ENCODE peak calls at places on chromosomes 1 and 21, in seven cellular contexts. R, C, E, I, Y, Q and B are unnamed samples.
A peak's percentile ranks its signal among the peaks of the same experiment; 100 is the strongest.

GRCh38 chr1:196309386-196309785 is 298.9 kb downstream of the KCNT2 start:
- DNase-seq in Y (no peak), E (peak; percentile 57), Q (no peak), R (peak; percentile 68), I (no peak), C (no peak), B (no peak)

GRCh38 chr1:223034270-223034798 is 108.7 kb downstream of the TLR5 start:
- DNase-seq in E (no peak), R (no peak), C (no peak), Y (no peak), Q (no peak), I (no peak), B (no peak)

GRCh38 chr1:117122297-117123025 is 912 bp upstream of the TRIM45 start:
- DNase-seq in I (peak; percentile 75), R (no peak), Q (no peak), C (no peak), E (no peak), Y (peak; percentile 89), B (peak; percentile 72)

GRCh38 chr1:162381383-162381782 is at the start of gene C1orf226:
- DNase-seq in Y (peak; percentile 65), C (no peak), R (no peak), Q (no peak), I (no peak), E (no peak), B (no peak)

GRCh38 chr1:167263344-167263743 is 42.7 kb downstream of the POU2F1 start:
- DNase-seq in Q (no peak), R (no peak), I (no peak), Y (no peak), E (no peak), C (no peak), B (no peak)

GRCh38 chr1:51960262-51960661 is 30.2 kb downstream of the RAB3B start:
- DNase-seq in R (no peak), E (no peak), Q (peak; percentile 32), Y (peak; percentile 58), I (no peak), C (no peak), B (peak; percentile 96)

GRCh38 chr1:145897969-145898368 is 11.9 kb downstream of the ITGA10 start:
- DNase-seq in Y (no peak), E (no peak), I (no peak), R (no peak), Q (no peak), C (no peak), B (no peak)

GRCh38 chr21:43916691-43917514 is 51.9 kb downstream of the AGPAT3 start:
- DNase-seq in Y (no peak), E (no peak), Q (no peak), R (peak; percentile 21), I (no peak), C (no peak), B (no peak)

GRCh38 chr1:246106342-246106763 is 400.7 kb downstream of the SMYD3 start:
- DNase-seq in I (no peak), C (no peak), Q (no peak), E (peak; percentile 51), Y (no peak), R (no peak), B (no peak)

GRCh38 chr1:72241397-72241796 is 40.9 kb downstream of the NEGR1 start:
- DNase-seq in Q (no peak), E (no peak), I (no peak), R (peak; percentile 11), Y (no peak), C (no peak), B (no peak)

GRCh38 chr1:154719586-154720327 is 111.8 kb upstream of the ADAR start:
- DNase-seq in R (no peak), E (no peak), Q (no peak), I (no peak), Y (no peak), C (no peak), B (no peak)

GRCh38 chr1:33893147-33893830 is 29.4 kb downstream of the HMGB4 start:
- DNase-seq in Q (no peak), Y (peak; percentile 70), C (no peak), E (no peak), R (peak; percentile 29), I (no peak), B (peak; percentile 16)

GRCh38 chr1:204601979-204602653 is 83.4 kb downstream of the LRRN2 start:
- DNase-seq in Q (no peak), R (no peak), I (no peak), Y (no peak), E (no peak), C (no peak), B (no peak)

GRCh38 chr1:43101061-43101460 is 71.0 kb downstream of the EBNA1BP2 start:
- DNase-seq in Q (no peak), E (no peak), C (no peak), Y (no peak), I (no peak), R (no peak), B (no peak)

GRCh38 chr1:199029855-199030254 is 391.0 kb downstream of the PTPRC start:
- DNase-seq in E (peak; percentile 71), R (peak; percentile 82), Q (no peak), I (no peak), Y (no peak), C (no peak), B (no peak)

GRCh38 chr1:40039757-40040510 is 595 bp upstream of the CAP1 start:
- DNase-seq in E (peak; percentile 80), Q (peak; percentile 83), I (no peak), R (peak; percentile 79), C (peak; percentile 64), Y (peak; percentile 35), B (peak; percentile 90)

GRCh38 chr1:59285691-59286090 is 11.2 kb upstream of the FGGY start:
- DNase-seq in R (peak; percentile 56), C (no peak), Y (peak; percentile 29), E (no peak), I (no peak), Q (no peak), B (no peak)

GRCh38 chr1:35717911-35718476 is 690 bp downstream of the C1orf216 start:
- DNase-seq in Q (peak; percentile 56), R (peak; percentile 63), I (no peak), C (no peak), Y (peak; percentile 18), E (peak; percentile 84), B (peak; percentile 86)

GRCh38 chr1:31413405-31414005 is 492 bp downstream of the SERINC2 start:
- DNase-seq in C (no peak), I (peak; percentile 43), Y (peak; percentile 38), Q (no peak), R (no peak), E (peak; percentile 59), B (peak; percentile 51)

GRCh38 chr1:176733661-176734060 is 270.7 kb downstream of the PAPPA2 start:
- DNase-seq in E (no peak), I (no peak), Q (no peak), Y (no peak), R (no peak), C (no peak), B (no peak)

GRCh38 chr1:223031690-223032601 is 111.1 kb downstream of the TLR5 start:
- DNase-seq in E (no peak), Y (peak; percentile 82), I (no peak), Q (peak; percentile 41), R (no peak), C (no peak), B (peak; percentile 76)

DNA sequence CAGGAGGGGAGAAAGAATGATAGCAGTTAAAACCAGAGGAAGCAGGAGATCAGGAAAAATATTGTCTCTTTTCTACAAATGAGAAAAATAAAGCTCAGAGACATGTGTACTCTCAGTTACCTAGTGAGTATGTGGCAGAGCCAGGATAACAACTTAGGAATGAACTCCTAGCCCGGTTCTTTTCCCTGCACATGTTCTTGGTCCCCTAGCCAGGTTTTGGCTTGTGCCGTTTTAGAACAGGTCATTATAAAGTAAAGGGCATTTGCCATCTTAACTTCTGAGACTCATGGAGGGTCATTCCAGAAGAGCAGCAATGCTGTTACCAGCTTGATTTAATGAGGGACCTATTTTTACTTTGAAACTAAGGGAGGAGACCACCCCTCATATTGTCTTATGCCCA is 48.1 kb upstream of the DAB1 start:
- DNase-seq in C (no peak), I (no peak), Y (no peak), Q (no peak), R (no peak), E (no peak), B (no peak)
- H2BK120ac ChIP-seq in C (no peak overlapping the region), I (no peak overlapping the region), Y (no peak overlapping the region), Q (no peak overlapping the region), R (peak overlapping the region; percentile 45), E (no peak overlapping the region), B (peak overlapping the region; percentile 45)

DNA sequence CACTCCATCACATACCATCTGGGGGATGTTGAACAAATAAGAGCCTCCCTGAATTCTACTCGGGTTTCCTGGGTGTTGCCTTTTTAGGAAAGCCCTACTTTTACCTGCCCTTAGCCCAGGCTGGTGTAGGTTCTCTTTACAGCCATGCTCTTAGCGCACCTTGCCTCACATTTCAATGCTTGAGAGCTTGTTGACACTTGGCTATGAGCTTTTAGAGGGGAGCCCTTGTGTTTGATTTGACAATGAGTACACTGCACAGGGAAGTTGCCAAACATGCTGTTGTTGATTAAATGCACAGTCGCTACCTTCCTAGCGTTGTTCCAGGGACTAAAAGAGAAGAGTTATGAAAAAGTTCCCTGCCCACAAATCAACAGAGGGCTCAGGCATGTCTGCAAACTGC is 103.8 kb downstream of the TRABD2B start:
- DNase-seq in Y (no peak), E (no peak), C (no peak), I (no peak), Q (no peak), R (no peak), B (no peak)
- H3K23ac ChIP-seq in Y (no peak overlapping the region), E (no peak overlapping the region), C (no peak overlapping the region), I (no peak overlapping the region), Q (no peak overlapping the region), R (no peak overlapping the region), B (no peak overlapping the region)

GRCh38 chr1:23343246-23344110 is 606 bp downstream of the HNRNPR start:
- DNase-seq in E (peak; percentile 87), C (no peak), R (peak; percentile 82), Y (peak; percentile 77), Q (peak; percentile 31), I (no peak), B (peak; percentile 88)

GRCh38 chr1:23341829-23342697 is 2.0 kb downstream of the HNRNPR start:
- DNase-seq in R (no peak), I (no peak), C (no peak), Q (no peak), E (peak; percentile 26), Y (no peak), B (no peak)

DNA sequence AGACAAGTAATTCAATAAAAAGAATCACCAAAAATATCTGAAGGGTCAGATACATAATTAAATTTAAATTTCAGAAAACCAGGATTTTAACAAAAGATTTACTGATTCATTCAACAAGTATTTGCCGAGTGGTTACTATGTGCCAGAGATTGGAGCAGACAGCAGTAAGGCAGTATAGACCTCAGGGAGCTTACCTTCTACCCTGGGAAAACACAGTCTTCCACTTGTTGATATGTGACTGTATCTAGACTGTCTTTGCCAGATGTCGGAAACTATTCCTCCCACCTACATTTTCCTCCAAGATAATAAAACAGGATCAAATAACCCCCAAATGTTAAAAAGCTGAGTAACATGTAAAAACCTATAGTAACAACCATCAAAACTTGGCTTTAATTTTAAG is 6.2 kb downstream of the HNRNPR start:
- DNase-seq in C (no peak), Q (no peak), Y (no peak), E (no peak), R (peak; percentile 25), I (no peak), B (no peak)
- H2BK120ac ChIP-seq in C (no peak overlapping the region), Q (no peak overlapping the region), Y (no peak overlapping the region), E (no peak overlapping the region), R (no peak overlapping the region), I (no peak overlapping the region), B (no peak overlapping the region)

DNA sequence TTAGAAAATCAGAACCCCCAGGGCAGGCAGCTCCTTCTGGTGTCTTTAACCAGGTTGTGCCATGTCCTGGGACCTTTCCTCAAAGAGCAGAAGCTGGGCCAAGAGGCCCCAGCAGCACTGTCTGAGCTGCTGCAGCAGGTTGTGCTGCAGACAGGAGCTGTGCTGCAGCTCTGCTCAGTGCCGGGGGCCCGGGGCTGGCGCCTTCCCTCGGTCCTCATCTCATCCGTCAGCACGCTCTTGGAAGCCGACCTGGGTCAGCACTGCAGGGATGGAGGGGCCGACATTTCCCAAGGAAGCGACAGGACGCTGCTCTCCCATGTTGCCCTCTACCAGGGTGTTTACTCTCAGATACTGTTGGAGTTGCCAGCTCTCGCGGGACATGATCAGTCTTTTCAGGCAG is 11.7 kb downstream of the URB2 start:
- DNase-seq in E (no peak), I (no peak), C (no peak), Q (no peak), R (no peak), Y (no peak), B (no peak)
- H3K23ac ChIP-seq in E (no peak overlapping the region), I (no peak overlapping the region), C (no peak overlapping the region), Q (no peak overlapping the region), R (no peak overlapping the region), Y (no peak overlapping the region), B (no peak overlapping the region)